ENCODE peak calls at places on chromosomes 7 and 10, in four cellular contexts. M is K562, J is HepG2, X is A549. S is an unnamed sample.

GRCh38 chr7:158549176-158549833 is 38.3 kb downstream of the PTPRN2 start:
- DNase-seq in X (no peak), M (peak), J (no peak), S (no peak)

GRCh38 chr10:60848126-60848525 is 69.8 kb downstream of the CDK1 start:
- DNase-seq in M (no peak), J (no peak), X (no peak), S (no peak)

GRCh38 chr10:124196659-124197058 is 103.3 kb upstream of the CHST15 start:
- DNase-seq in M (no peak), X (no peak), J (no peak), S (no peak)

GRCh38 chr10:18607979-18608378 is 43.4 kb downstream of the NSUN6 start:
- DNase-seq in X (peak), J (no peak), M (no peak), S (no peak)

GRCh38 chr10:118911361-118911760 is 118.2 kb upstream of the NANOS1 start:
- DNase-seq in X (peak), M (no peak), J (peak), S (no peak)

GRCh38 chr7:100889761-100890639 is 485 bp upstream of the UFSP1 start:
- DNase-seq in M (peak), J (peak), X (peak), S (peak)

GRCh38 chr7:127440206-127440605 is 47.7 kb upstream of the ZNF800 start:
- DNase-seq in M (no peak), X (no peak), J (no peak), S (no peak)

GRCh38 chr10:42975005-42975493 is 101.8 kb upstream of the RET start:
- DNase-seq in X (no peak), J (no peak), M (no peak), S (no peak)

GRCh38 chr7:55778631-55779030 is 83.9 kb downstream of the SEPTIN14 start:
- DNase-seq in X (no peak), J (no peak), M (no peak), S (no peak)

GRCh38 chr7:157430721-157431120 is 93.9 kb downstream of the DNAJB6 start:
- DNase-seq in X (no peak), J (no peak), M (no peak), S (no peak)

GRCh38 chr7:17015575-17015974 is 133.8 kb upstream of the AGR3 start:
- DNase-seq in J (peak), X (no peak), M (no peak), S (no peak)

GRCh38 chr10:15805395-15806058 is 54.8 kb downstream of the MINDY3 start:
- DNase-seq in M (peak), J (no peak), X (no peak), S (no peak)

GRCh38 chr7:5755704-5756131 is 25.7 kb downstream of the RNF216 start:
- DNase-seq in M (peak), J (no peak), X (no peak), S (no peak)

GRCh38 chr7:909358-910329 is 33.3 kb downstream of the GET4 start:
- DNase-seq in M (no peak), J (no peak), X (peak), S (no peak)

GRCh38 chr7:26480166-26480565 is 188.5 kb downstream of the SNX10 start:
- DNase-seq in X (no peak), J (no peak), M (no peak), S (no peak)

GRCh38 chr10:114477285-114477684 is 73.0 kb upstream of the AFAP1L2 start:
- DNase-seq in J (peak), X (no peak), M (no peak), S (no peak)

GRCh38 chr7:99768471-99768870 is 15.5 kb downstream of the CYP3A4 start:
- DNase-seq in X (no peak), M (no peak), J (no peak), S (no peak)

GRCh38 chr10:33453081-33453850 is 118.8 kb upstream of the NRP1 start:
- DNase-seq in M (no peak), J (no peak), X (no peak), S (no peak)

GRCh38 chr10:44316922-44317215 is 68.0 kb downstream of the CXCL12 start:
- DNase-seq in J (no peak), X (no peak), M (no peak), S (no peak)

GRCh38 chr10:78740976-78741375 is 327.8 kb upstream of the ZMIZ1 start:
- DNase-seq in M (no peak), X (no peak), J (no peak), S (no peak)

GRCh38 chr10:29057712-29058426 is 231.0 kb upstream of the LYZL1 start:
- DNase-seq in J (no peak), M (no peak), X (no peak), S (no peak)

GRCh38 chr10:124004372-124004928 is 88.9 kb downstream of the CHST15 start:
- DNase-seq in X (no peak), J (peak), M (no peak), S (no peak)

GRCh38 chr10:78934499-78934898 is 134.3 kb upstream of the ZMIZ1 start:
- DNase-seq in J (no peak), M (no peak), X (no peak), S (no peak)

GRCh38 chr10:85593226-85593625 is 773.4 kb downstream of the GRID1 start:
- DNase-seq in X (no peak), J (no peak), M (no peak), S (no peak)

GRCh38 chr10:98225000-98225399 is 43.0 kb downstream of the LOXL4 start:
- DNase-seq in M (no peak), X (no peak), J (no peak), S (no peak)

GRCh38 chr7:367351-367841 is 77.4 kb downstream of the FOXL3 start:
- DNase-seq in X (no peak), M (no peak), J (no peak), S (no peak)

GRCh38 chr7:7764515-7765138 is 46.2 kb upstream of the RPA3 start:
- DNase-seq in M (no peak), J (no peak), X (no peak), S (no peak)

GRCh38 chr7:7761974-7762769 is 43.8 kb upstream of the RPA3 start:
- DNase-seq in M (peak), J (no peak), X (no peak), S (no peak)

GRCh38 chr7:7757576-7757975 is 39.2 kb upstream of the RPA3 start:
- DNase-seq in X (no peak), J (no peak), M (no peak), S (no peak)

GRCh38 chr7:7765422-7765821 is 47.0 kb upstream of the RPA3 start:
- DNase-seq in M (no peak), X (peak), J (no peak), S (no peak)

GRCh38 chr7:7761340-7761973 is 43.0 kb upstream of the RPA3 start:
- DNase-seq in M (peak), X (peak), J (peak), S (no peak)
- TF ChIP-seq POLR2AphosphoS2 in M (no peak), X (no peak), J (no peak), S (no peak)

GRCh38 chr7:110442386-110442837 is 648.5 kb upstream of the LRRN3 start:
- DNase-seq in M (peak), J (peak), X (peak), S (no peak)
- TF ChIP-seq POLR2AphosphoS2 in M (no peak), J (no peak), X (no peak), S (no peak)

GRCh38 chr7:122902751-122903495 is 16.7 kb upstream of the CADPS2 start:
- DNase-seq in M (no peak), X (no peak), J (peak), S (no peak)
- TF ChIP-seq POLR2AphosphoS2 in M (no peak), X (no peak), J (no peak), S (no peak)

GRCh38 chr7:48337012-48337621 is 165.9 kb downstream of the ABCA13 start:
- DNase-seq in M (peak), J (peak), X (peak), S (no peak)
- TF ChIP-seq POLR2AphosphoS2 in M (no peak), J (no peak), X (no peak), S (no peak)

GRCh38 chr10:129440247-129440646 is 26.8 kb upstream of the MGMT start:
- DNase-seq in M (no peak), J (no peak), X (no peak), S (no peak)
- TF ChIP-seq POLR2AphosphoS2 in M (no peak), J (no peak), X (no peak), S (no peak)

GRCh38 chr7:28062197-28062988 is 118.2 kb downstream of the JAZF1 start:
- DNase-seq in M (peak), J (peak), X (peak), S (no peak)

GRCh38 chr7:28065308-28065707 is 115.3 kb downstream of the JAZF1 start:
- DNase-seq in X (no peak), M (no peak), J (no peak), S (no peak)

GRCh38 chr7:28065721-28066285 is 114.8 kb downstream of the JAZF1 start:
- DNase-seq in J (no peak), X (no peak), M (no peak), S (no peak)

GRCh38 chr7:28060371-28060950 is 120.1 kb downstream of the JAZF1 start:
- DNase-seq in M (no peak), X (no peak), J (no peak), S (no peak)

GRCh38 chr7:28061824-28062196 is 118.8 kb downstream of the JAZF1 start:
- DNase-seq in M (no peak), J (no peak), X (no peak), S (no peak)
- TF ChIP-seq POLR2AphosphoS2 in M (no peak), J (no peak), X (no peak), S (no peak)

DNA sequence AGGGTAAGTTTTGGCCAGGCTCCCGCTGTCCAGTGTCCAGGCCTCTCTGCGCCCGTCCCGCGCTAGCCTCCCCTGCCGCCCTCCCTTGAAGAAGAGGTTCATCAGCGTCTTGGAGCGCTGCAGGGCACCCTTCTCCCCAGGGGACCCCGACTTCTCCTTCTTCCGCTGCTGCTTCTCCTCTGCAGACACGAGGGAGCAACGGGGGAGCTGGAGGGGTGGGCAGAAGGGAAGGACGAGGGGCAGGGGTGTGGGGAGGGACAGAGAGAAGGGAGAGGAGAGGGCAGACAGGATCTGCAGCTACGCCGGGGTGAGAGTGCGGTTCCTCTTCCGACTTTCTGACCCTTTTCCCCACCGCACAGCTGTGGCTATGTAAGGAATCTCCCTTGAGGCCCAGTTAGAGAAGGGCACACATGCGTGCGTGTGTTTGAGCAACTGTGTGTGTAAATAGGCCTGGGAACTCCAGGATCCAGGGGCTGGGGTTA is 12.8 kb downstream of the PDZD7 start:
- DNase-seq in M (no peak), X (no peak), J (peak), S (no peak)
- TF ChIP-seq POLR2AphosphoS2 in M (no peak), X (no peak), J (no peak), S (no peak)

GRCh38 chr10:1938317-1938716 is 201.0 kb upstream of the ADARB2 start:
- DNase-seq in M (no peak), J (no peak), X (no peak), S (no peak)
- TF ChIP-seq POLR2AphosphoS2 in M (no peak), J (no peak), X (no peak), S (no peak)